ENCODE peak calls at places on chromosomes 4 and X, in four cellular contexts. J is bronchial epithelial cell, R is cardiac muscle cell, U is MM.1S. L is an unnamed sample.

GRCh38 chr4:75714681-75715080 is 9.7 kb upstream of the USO1 start:
- DNase-seq in R (no peak), U (no peak), J (no peak), L (no peak)

GRCh38 chr4:182749768-182750167 is 167.4 kb downstream of the DCTD start:
- DNase-seq in J (no peak), R (no peak), U (no peak), L (no peak)

GRCh38 chr4:143016171-143016570 is 168.5 kb upstream of the USP38 start:
- DNase-seq in R (no peak), U (no peak), J (peak; percentile 83), L (no peak)

GRCh38 chr4:15832523-15833451 is 54.7 kb downstream of the CD38 start:
- DNase-seq in J (peak; percentile 20), R (no peak), U (no peak), L (no peak)

GRCh38 chrX:72604112-72604511 is 31.5 kb upstream of the HDAC8 start:
- DNase-seq in J (no peak), R (no peak), U (peak; percentile 41), L (no peak)

GRCh38 chrX:34881671-34882070 is 60.9 kb upstream of the FAM47B start:
- DNase-seq in J (peak; percentile 50), R (no peak), U (no peak), L (no peak)

GRCh38 chr4:140342620-140343019 is 30.8 kb upstream of the SCOC start:
- DNase-seq in J (no peak), U (no peak), R (no peak), L (no peak)

GRCh38 chrX:140608111-140608510 is 101.4 kb upstream of the LINC00632 start:
- DNase-seq in J (no peak), R (no peak), U (no peak), L (no peak)

GRCh38 chrX:10146350-10146749 is 10.4 kb upstream of the CLCN4 start:
- DNase-seq in R (no peak), U (no peak), J (no peak), L (no peak)

GRCh38 chr4:125666635-125667034 is 351.9 kb downstream of the FAT4 start:
- DNase-seq in J (peak; percentile 10), U (no peak), R (no peak), L (no peak)

GRCh38 chr4:16827762-16828724 is 70.4 kb downstream of the LDB2 start:
- DNase-seq in J (no peak), R (no peak), U (no peak), L (no peak)

GRCh38 chr4:40984051-40984450 is 230.3 kb downstream of the APBB2 start:
- DNase-seq in J (no peak), U (no peak), R (no peak), L (no peak)

GRCh38 chr4:168139336-168139735 is 47.0 kb downstream of the ANXA10 start:
- DNase-seq in U (no peak), R (no peak), J (peak; percentile 82), L (no peak)

GRCh38 chr4:8694226-8694625 is 101.7 kb downstream of the CPZ start:
- DNase-seq in U (no peak), J (no peak), R (no peak), L (peak; percentile 62)

GRCh38 chr4:59904331-59904730 is 1295.8 kb upstream of the ADGRL3 start:
- DNase-seq in U (no peak), R (no peak), J (peak; percentile 15), L (no peak)

GRCh38 chr4:40976343-40976742 is 226.6 kb downstream of the NSUN7 start:
- DNase-seq in J (peak; percentile 64), R (peak; percentile 68), U (peak; percentile 67), L (no peak)

GRCh38 chrX:23855569-23855968 is 52.2 kb downstream of the APOO start:
- DNase-seq in R (no peak), J (no peak), U (no peak), L (no peak)

GRCh38 chrX:19670854-19671620 is 155.7 kb upstream of the MAP3K15 start:
- DNase-seq in J (peak; percentile 74), R (no peak), U (no peak), L (peak; percentile 15)

GRCh38 chrX:87338510-87338909 is 179.1 kb upstream of the KLHL4 start:
- DNase-seq in R (peak; percentile 48), J (peak; percentile 4), U (peak; percentile 57), L (no peak)

GRCh38 chrX:45264865-45265264 is 64.2 kb upstream of the DIPK2B start:
- DNase-seq in J (no peak), R (no peak), U (no peak), L (no peak)

GRCh38 chrX:148535639-148536038 is 35.2 kb downstream of the AFF2 start:
- DNase-seq in J (no peak), R (no peak), U (no peak), L (no peak)

GRCh38 chr4:54067163-54067562 is 2.8 kb upstream of the CHIC2 start:
- DNase-seq in J (peak; percentile 98), R (no peak), U (no peak), L (peak; percentile 87)

GRCh38 chr4:53917719-53918118 is 146.7 kb downstream of the CHIC2 start:
- DNase-seq in U (no peak), J (peak; percentile 99), R (no peak), L (no peak)

GRCh38 chrX:7987160-7987992 is 60.2 kb upstream of the PNPLA4 start:
- DNase-seq in R (no peak), U (no peak), J (peak; percentile 47), L (no peak)

GRCh38 chr4:111406036-111406435 is 739.2 kb upstream of the FAM241A start:
- DNase-seq in R (no peak), U (no peak), J (no peak), L (no peak)

GRCh38 chrX:18616688-18617087 is 55.2 kb downstream of the RS1 start:
- DNase-seq in J (peak; percentile 31), R (no peak), U (no peak), L (no peak)

GRCh38 chrX:43663173-43663572 is 7.1 kb downstream of the MAOA start:
- DNase-seq in J (no peak), U (no peak), R (no peak), L (no peak)

GRCh38 chr4:113885291-113885690 is 94.2 kb downstream of the ARSJ start:
- DNase-seq in J (no peak), U (no peak), R (no peak), L (no peak)

GRCh38 chrX:1468250-1468772 is 15.6 kb upstream of the ASMTL start:
- DNase-seq in J (no peak), R (no peak), U (peak; percentile 90), L (peak; percentile 16)

GRCh38 chrX:15856580-15856979 is 2.0 kb upstream of the AP1S2 start:
- DNase-seq in U (no peak), J (no peak), R (no peak), L (no peak)

GRCh38 chr4:40909363-40909876 is 159.7 kb downstream of the NSUN7 start:
- DNase-seq in J (peak; percentile 94), U (no peak), R (no peak), L (no peak)

GRCh38 chr4:118849867-118850812 is 14.2 kb upstream of the SEC24D start:
- DNase-seq in J (peak; percentile 32), U (peak; percentile 84), R (no peak), L (no peak)

GRCh38 chr4:41098093-41098492 is 116.2 kb downstream of the APBB2 start:
- DNase-seq in R (no peak), J (no peak), U (no peak), L (no peak)

GRCh38 chr4:122793811-122794210 is 32.8 kb upstream of the FGF2 start:
- DNase-seq in U (no peak), J (no peak), R (no peak), L (no peak)

GRCh38 chr4:136412708-136413107 is 1119.6 kb downstream of the PCDH18 start:
- DNase-seq in J (peak; percentile 69), R (no peak), U (no peak), L (no peak)

GRCh38 chr4:103091601-103092223 is 7.9 kb downstream of the BDH2 start:
- DNase-seq in U (peak; percentile 87), R (peak; percentile 59), J (peak; percentile 59), L (no peak)

GRCh38 chr4:119246177-119246576 is 33.7 kb downstream of the USP53 start:
- DNase-seq in U (no peak), J (no peak), R (no peak), L (no peak)

GRCh38 chr4:4858527-4858926 is 938 bp upstream of the MSX1 start:
- DNase-seq in R (no peak), U (no peak), J (no peak), L (no peak)

GRCh38 chr4:7425171-7425570 is 9.6 kb downstream of the PSAPL1 start:
- DNase-seq in U (no peak), R (no peak), J (no peak), L (no peak)

GRCh38 chrX:21382715-21383114 is 8.5 kb downstream of the CNKSR2 start:
- DNase-seq in J (peak; percentile 14), U (no peak), R (no peak), L (no peak)
- TF ChIP-seq CTCF in J (peak; percentile 11), U (peak; percentile 33), R (peak; percentile 5), L (no peak)

GRCh38 chr4:6200011-6200921 is at the start of gene JAKMIP1:
- DNase-seq in R (peak; percentile 91), U (peak; percentile 81), J (no peak), L (no peak)

GRCh38 chr4:6197433-6198174 is 2.7 kb downstream of the JAKMIP1 start:
- DNase-seq in U (no peak), J (no peak), R (no peak), L (peak; percentile 36)

GRCh38 chr4:6199344-6199921 is 916 bp downstream of the JAKMIP1 start:
- DNase-seq in U (no peak), R (peak; percentile 12), J (no peak), L (no peak)

GRCh38 chr4:6198278-6198677 is 2.1 kb downstream of the JAKMIP1 start:
- DNase-seq in U (no peak), J (no peak), R (no peak), L (no peak)

GRCh38 chr4:6198768-6199343 is 1.5 kb downstream of the JAKMIP1 start:
- DNase-seq in U (no peak), R (peak; percentile 43), J (no peak), L (no peak)
- H3K4me3 ChIP-seq in U (no peak overlapping the region), R (peak overlapping the region; percentile 95), J (no peak overlapping the region), L (no peak overlapping the region)

GRCh38 chrX:55011294-55011693 is 11.1 kb downstream of the APEX2 start:
- DNase-seq in U (no peak), R (no peak), J (no peak), L (no peak)
- TF ChIP-seq CTCF in U (peak; percentile 29), R (peak; percentile 34), J (peak; percentile 9), L (no peak)

DNA sequence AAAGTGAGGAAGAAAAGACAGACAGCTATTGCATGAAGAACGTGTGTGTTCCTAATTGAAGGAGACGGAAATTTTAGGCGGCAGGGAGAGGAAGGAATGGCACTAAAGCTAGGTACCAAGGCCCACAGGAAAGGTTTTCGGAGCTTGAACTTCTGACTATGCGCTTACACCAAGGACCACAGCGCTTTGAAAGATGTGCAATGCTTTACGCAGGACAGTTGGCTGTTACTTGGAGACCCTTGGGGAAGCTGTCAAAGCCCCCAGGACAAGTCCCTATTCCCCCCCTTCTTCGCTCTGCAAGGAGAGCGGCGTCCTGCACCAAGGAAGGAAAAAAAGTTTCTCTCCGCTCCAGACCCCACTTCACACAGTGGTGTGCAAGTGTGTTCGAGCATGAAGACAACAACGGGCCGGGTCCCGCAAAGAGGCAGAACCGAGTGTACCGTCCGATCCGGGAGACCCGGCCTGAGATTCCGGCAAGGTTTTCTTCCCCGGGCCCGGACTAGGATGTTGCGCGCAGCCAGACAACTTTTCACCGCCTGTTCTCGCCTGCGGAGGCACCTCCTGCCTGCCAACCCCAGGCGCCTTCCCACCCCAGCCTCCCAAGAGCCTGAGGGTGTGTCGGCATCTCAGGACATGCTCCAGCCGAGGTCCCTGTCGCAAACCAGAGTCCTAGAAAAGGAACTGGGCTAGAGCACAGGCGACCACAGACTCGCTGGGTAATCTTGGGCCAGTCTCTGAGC is 888 bp downstream of the KDR start:
- DNase-seq in U (no peak), J (no peak), R (peak; percentile 56), L (no peak)
- H3K4me3 ChIP-seq in U (no peak overlapping the region), J (no peak overlapping the region), R (peak overlapping the region; percentile 85), L (peak overlapping the region; percentile 32)

L was measured in lower leg skin.